ENCODE peak calls at places on chromosomes 12 and 14, in seven cellular contexts. Y is fibroblast of pulmonary artery; L is A673; D is ovary; F is activated CD8-positive, alpha-beta memory T cell treated with anti-CD3 and anti-CD28 coated beads, Interleukin-2, amount 50 U/mL, for 4 hours; I is ureter; N is ELF-1. H is an unnamed sample.

GRCh38 chr12:102797513-102797912 is 119.5 kb downstream of the PAH start:
- DNase-seq in F (no peak), D (no peak), N (no peak), L (no peak), Y (no peak), I (no peak), H (no peak)

GRCh38 chr14:57982802-57983201 is 116.9 kb upstream of the SLC35F4 start:
- DNase-seq in N (peak; percentile 21), F (no peak), Y (peak; percentile 1), L (peak; percentile 23), I (no peak), D (peak; percentile 32), H (no peak)

GRCh38 chr14:57871487-57872080 is 5.7 kb upstream of the SLC35F4 start:
- DNase-seq in Y (peak; percentile 70), I (no peak), L (peak; percentile 90), F (no peak), D (no peak), N (peak; percentile 32), H (no peak)

GRCh38 chr12:123971770-123972447 is 722 bp downstream of the CCDC92 start:
- DNase-seq in N (peak; percentile 96), I (peak; percentile 51), F (peak; percentile 34), Y (peak; percentile 47), D (peak; percentile 50), L (peak; percentile 55), H (no peak)

GRCh38 chr12:6662602-6662905 is 365 bp downstream of the ING4 start:
- DNase-seq in F (no peak), L (no peak), N (no peak), D (no peak), I (no peak), Y (no peak), H (no peak)

GRCh38 chr14:95252219-95252618 is 67.5 kb downstream of the CLMN start:
- DNase-seq in L (no peak), I (no peak), F (no peak), D (no peak), Y (no peak), N (no peak), H (no peak)

GRCh38 chr14:78070344-78070743 is 99.8 kb upstream of the NRXN3 start:
- DNase-seq in I (no peak), N (no peak), Y (no peak), D (no peak), F (no peak), L (no peak), H (no peak)

GRCh38 chr14:77307099-77307496 is 13.6 kb downstream of the POMT2 start:
- DNase-seq in Y (no peak), D (no peak), N (peak; percentile 75), I (no peak), F (no peak), L (no peak), H (no peak)

GRCh38 chr12:54974281-54974680 is 10.3 kb downstream of the TESPA1 start:
- DNase-seq in L (no peak), N (no peak), F (no peak), D (no peak), Y (no peak), I (no peak), H (no peak)

GRCh38 chr14:72560331-72560730 is 333.6 kb downstream of the DPF3 start:
- DNase-seq in F (no peak), N (no peak), Y (no peak), I (no peak), L (no peak), D (no peak), H (no peak)

GRCh38 chr12:100643246-100643645 is 69.8 kb downstream of the GAS2L3 start:
- DNase-seq in Y (no peak), F (no peak), L (no peak), I (no peak), D (no peak), N (no peak), H (no peak)

GRCh38 chr14:93200553-93200952 is 6.3 kb downstream of the GON7 start:
- DNase-seq in D (no peak), N (no peak), I (no peak), F (no peak), Y (no peak), L (no peak), H (no peak)

GRCh38 chr14:103281496-103282231 is 52.4 kb upstream of the EIF5 start:
- DNase-seq in I (peak; percentile 59), L (peak; percentile 77), Y (peak; percentile 58), D (peak; percentile 70), N (peak; percentile 92), F (no peak), H (no peak)

GRCh38 chr12:82522285-82522684 is 164.0 kb downstream of the METTL25 start:
- DNase-seq in L (no peak), Y (no peak), F (no peak), I (no peak), N (no peak), D (no peak), H (no peak)

GRCh38 chr12:46266382-46266791 is 2.5 kb downstream of the SLC38A1 start:
- DNase-seq in N (no peak), I (no peak), Y (peak; percentile 69), L (peak; percentile 47), D (peak; percentile 29), F (peak; percentile 52), H (no peak)

GRCh38 chr14:104161601-104162367 is 23.4 kb downstream of the KIF26A start:
- DNase-seq in L (no peak), Y (no peak), I (no peak), N (no peak), D (no peak), F (no peak), H (no peak)

GRCh38 chr12:71541583-71541982 is 102.0 kb downstream of the LGR5 start:
- DNase-seq in F (no peak), N (no peak), L (no peak), Y (no peak), I (no peak), D (no peak), H (no peak)

GRCh38 chr14:61403411-61403810 is 82.0 kb downstream of the PRKCH start:
- DNase-seq in Y (no peak), L (no peak), I (no peak), D (no peak), F (no peak), N (no peak), H (no peak)

GRCh38 chr14:52835122-52835903 is 43.9 kb upstream of the GNPNAT1 start:
- DNase-seq in N (peak; percentile 81), I (no peak), L (peak; percentile 95), D (no peak), Y (peak; percentile 63), F (no peak), H (no peak)

GRCh38 chr14:104146651-104147345 is 8.4 kb downstream of the KIF26A start:
- DNase-seq in D (peak; percentile 13), F (no peak), N (no peak), L (no peak), I (no peak), Y (no peak), H (no peak)

GRCh38 chr12:86261142-86261541 is 5.0 kb upstream of the MGAT4C start:
- DNase-seq in D (no peak), Y (peak; percentile 36), F (no peak), L (no peak), N (no peak), I (no peak), H (no peak)

GRCh38 chr14:102390064-102390463 is 27.3 kb downstream of the TECPR2 start:
- DNase-seq in N (no peak), D (no peak), F (no peak), L (no peak), Y (peak; percentile 18), I (no peak), H (no peak)

GRCh38 chr12:3490848-3491382 is at the start of gene PRMT8:
- DNase-seq in Y (no peak), N (peak; percentile 57), L (no peak), D (no peak), I (no peak), F (no peak), H (no peak)

GRCh38 chr12:12979731-12980259 is 20.3 kb downstream of the HEBP1 start:
- DNase-seq in L (no peak), Y (peak; percentile 98), F (no peak), I (no peak), N (peak; percentile 52), D (peak; percentile 66), H (no peak)

GRCh38 chr14:37417151-37417550 is 177.9 kb downstream of the FOXA1 start:
- DNase-seq in L (no peak), N (no peak), F (no peak), I (no peak), D (no peak), Y (no peak), H (no peak)

GRCh38 chr12:84506317-84506716 is 406.3 kb downstream of the SLC6A15 start:
- DNase-seq in Y (no peak), F (no peak), L (no peak), D (no peak), I (no peak), N (no peak), H (no peak)

H was measured in type B pancreatic cell.